ENCODE peak calls at places on chromosomes 4 and X, in four cellular contexts. One of them, this sample, is unnamed.

GRCh38 chrX:69093960-69094935 is 71.0 kb downstream of the PJA1 start:
- DNase-seq in HepG2: peak; percentile 36
- DNase-seq in K562: peak; percentile 61
- DNase-seq in GM12878: no peak
- DNase-seq in this sample: peak; percentile 55

GRCh38 chr4:7423801-7424552 is 10.8 kb downstream of the PSAPL1 start:
- DNase-seq in HepG2: no peak
- DNase-seq in K562: no peak
- DNase-seq in GM12878: no peak
- DNase-seq in this sample: no peak

GRCh38 chr4:74109116-74109791 is 10.3 kb upstream of the CXCL2 start:
- DNase-seq in HepG2: no peak
- DNase-seq in K562: no peak
- DNase-seq in GM12878: no peak
- DNase-seq in this sample: peak; percentile 35

GRCh38 chrX:24200133-24200532 is 50.6 kb downstream of the ZFX start:
- DNase-seq in HepG2: no peak
- DNase-seq in K562: no peak
- DNase-seq in GM12878: no peak
- DNase-seq in this sample: no peak

GRCh38 chr4:86319390-86319789 is 40.5 kb downstream of the MAPK10 start:
- DNase-seq in HepG2: no peak
- DNase-seq in K562: no peak
- DNase-seq in GM12878: no peak
- DNase-seq in this sample: no peak

GRCh38 chrX:40908857-40909475 is 173.6 kb upstream of the MED14 start:
- DNase-seq in HepG2: no peak
- DNase-seq in K562: no peak
- DNase-seq in GM12878: no peak
- DNase-seq in this sample: no peak

GRCh38 chr4:54225671-54226398 is 3.3 kb upstream of the PDGFRA start:
- DNase-seq in HepG2: no peak
- DNase-seq in K562: no peak
- DNase-seq in GM12878: no peak
- DNase-seq in this sample: peak; percentile 17

GRCh38 chr4:121633642-121634041 is 63.1 kb downstream of the ANXA5 start:
- DNase-seq in HepG2: no peak
- DNase-seq in K562: no peak
- DNase-seq in GM12878: no peak
- DNase-seq in this sample: no peak

GRCh38 chr4:88215351-88215750 is 56.9 kb upstream of the ABCG2 start:
- DNase-seq in HepG2: no peak
- DNase-seq in K562: no peak
- DNase-seq in GM12878: no peak
- DNase-seq in this sample: no peak

GRCh38 chr4:143337600-143338287 is 1.1 kb downstream of the GAB1 start:
- DNase-seq in HepG2: peak; percentile 70
- DNase-seq in K562: no peak
- DNase-seq in GM12878: no peak
- DNase-seq in this sample: peak; percentile 37

GRCh38 chr4:144734522-144734921 is 88.6 kb downstream of the HHIP start:
- DNase-seq in HepG2: no peak
- DNase-seq in K562: no peak
- DNase-seq in GM12878: no peak
- DNase-seq in this sample: peak; percentile 23
- TF ChIP-seq CREM in HepG2: no peak
- TF ChIP-seq CREM in K562: no peak
- TF ChIP-seq CREM in GM12878: no peak
- TF ChIP-seq CREM in this sample: no peak

DNA sequence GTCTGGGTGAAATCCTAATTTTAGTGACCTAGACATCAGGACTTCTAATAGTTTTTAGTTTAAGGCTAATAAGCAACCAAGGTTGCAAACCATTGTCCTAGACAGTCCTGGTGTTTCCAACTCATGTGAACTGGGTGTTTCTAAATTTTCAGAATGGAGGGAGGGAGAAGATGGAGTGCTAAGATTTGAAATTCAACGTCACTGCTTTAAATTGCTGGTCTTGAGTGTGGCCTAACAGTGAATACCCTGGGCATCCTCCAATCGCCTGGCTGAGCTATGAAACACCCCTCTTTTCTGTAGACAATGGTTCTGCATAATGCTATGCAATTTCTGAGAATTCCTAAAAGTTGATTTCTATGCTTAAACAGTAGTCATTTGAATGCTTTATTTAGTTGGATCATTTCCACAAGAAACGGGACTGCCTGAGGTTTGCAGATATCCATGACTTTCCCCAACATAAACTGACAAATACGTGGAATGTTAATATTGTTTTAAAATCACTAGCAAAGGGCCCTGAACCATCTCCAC is 1.2 kb downstream of the FBXL5 start:
- DNase-seq in HepG2: peak; percentile 31
- DNase-seq in K562: peak; percentile 23
- DNase-seq in GM12878: no peak
- DNase-seq in this sample: no peak
- TF ChIP-seq CREM in HepG2: no peak
- TF ChIP-seq CREM in K562: peak; percentile 84
- TF ChIP-seq CREM in GM12878: no peak
- TF ChIP-seq CREM in this sample: no peak

DNA sequence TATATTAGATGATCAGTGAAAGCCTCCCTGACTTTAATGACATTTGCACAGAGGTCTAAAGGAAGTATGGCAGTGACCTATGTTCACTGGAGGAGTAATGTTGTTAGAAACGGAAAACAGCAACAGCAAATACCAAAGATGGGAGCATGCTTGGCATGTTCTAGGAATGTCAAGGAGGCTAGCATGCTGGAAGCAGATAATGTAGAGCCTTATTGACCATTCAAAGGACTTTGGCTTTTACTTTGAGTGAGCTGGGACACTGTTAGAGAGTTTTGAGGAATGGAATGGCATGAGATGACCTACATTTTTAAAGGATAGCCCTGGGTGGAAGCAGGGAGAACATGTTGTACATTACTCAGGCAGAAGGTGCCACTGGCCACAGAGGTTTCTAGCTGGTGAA is 6.0 kb downstream of the RPA4 start:
- DNase-seq in HepG2: peak; percentile 0
- DNase-seq in K562: no peak
- DNase-seq in GM12878: no peak
- DNase-seq in this sample: no peak
- TF ChIP-seq CREM in HepG2: no peak
- TF ChIP-seq CREM in K562: no peak
- TF ChIP-seq CREM in GM12878: no peak
- TF ChIP-seq CREM in this sample: no peak

DNA sequence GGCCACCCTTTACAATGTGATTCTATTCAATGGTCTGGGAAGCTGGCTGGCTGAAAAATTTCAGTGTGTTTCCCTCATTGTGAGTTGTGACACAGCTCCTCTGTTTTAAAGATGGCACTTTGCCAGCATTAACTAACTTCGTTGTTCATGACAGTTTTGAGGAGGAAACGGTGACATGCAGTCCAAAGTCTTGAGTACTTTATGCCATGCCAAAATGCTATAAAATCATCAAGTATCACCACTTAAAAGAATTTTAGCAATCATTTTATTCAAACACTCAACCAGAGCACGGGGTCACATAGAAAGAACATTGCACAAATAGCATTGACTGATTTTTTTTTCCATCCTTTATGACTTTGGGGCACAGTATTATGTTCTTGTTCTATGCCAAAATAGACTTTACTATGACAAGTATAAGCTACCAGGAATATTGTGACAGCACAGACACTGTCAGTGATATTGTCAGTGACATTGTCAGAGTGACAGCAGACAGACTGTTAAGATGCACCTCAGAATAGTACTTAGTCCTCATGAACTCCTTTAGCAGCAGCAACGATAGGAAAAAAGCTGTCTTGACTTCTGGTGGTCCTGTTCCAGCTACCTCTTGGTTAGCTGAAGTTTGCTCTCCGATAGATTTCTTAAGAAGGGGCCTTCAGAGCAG is 46.7 kb downstream of the CXCL13 start:
- DNase-seq in HepG2: no peak
- DNase-seq in K562: no peak
- DNase-seq in GM12878: no peak
- DNase-seq in this sample: no peak
- TF ChIP-seq CREM in HepG2: no peak
- TF ChIP-seq CREM in K562: no peak
- TF ChIP-seq CREM in GM12878: no peak
- TF ChIP-seq CREM in this sample: no peak

DNA sequence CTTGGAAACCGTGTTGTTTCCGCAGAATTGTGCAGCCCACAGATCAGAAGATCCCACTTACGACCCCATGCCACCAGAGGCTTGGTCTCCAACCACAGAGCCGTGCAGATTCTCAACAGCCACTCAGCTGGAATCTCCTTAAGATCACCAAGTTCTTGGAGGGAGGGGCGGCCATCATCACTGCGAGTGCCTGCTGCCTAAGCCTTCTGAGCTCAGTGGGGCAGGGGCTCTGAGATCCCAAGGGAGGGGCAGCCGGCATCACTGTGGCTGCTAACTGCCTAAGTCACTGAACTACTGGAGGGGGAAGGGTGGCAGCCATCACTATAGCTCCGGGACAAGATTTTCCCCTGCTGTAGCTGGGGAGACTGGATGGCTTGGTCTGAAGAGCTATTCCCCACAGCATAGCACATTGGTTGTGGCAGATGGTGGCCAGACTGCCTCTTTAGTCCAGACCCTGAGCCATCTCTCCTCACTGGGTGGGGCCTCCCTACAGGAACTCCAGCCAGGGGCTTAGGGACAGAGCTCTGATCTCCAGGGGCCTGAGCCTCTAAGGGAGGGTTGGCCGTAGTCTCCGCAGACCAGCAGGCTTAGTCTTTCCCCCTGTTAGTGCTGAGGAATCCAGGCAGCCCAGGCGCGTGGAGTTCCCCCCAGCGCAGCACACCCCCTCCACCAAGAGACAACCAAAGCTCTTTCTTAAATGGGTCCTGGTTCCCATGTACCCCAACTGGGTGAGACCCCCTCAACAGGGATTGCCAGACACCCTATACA is 1483.9 kb downstream of the ADGRL3 start:
- DNase-seq in HepG2: no peak
- DNase-seq in K562: no peak
- DNase-seq in GM12878: no peak
- DNase-seq in this sample: no peak
- TF ChIP-seq CREM in HepG2: no peak
- TF ChIP-seq CREM in K562: no peak
- TF ChIP-seq CREM in GM12878: no peak
- TF ChIP-seq CREM in this sample: no peak

DNA sequence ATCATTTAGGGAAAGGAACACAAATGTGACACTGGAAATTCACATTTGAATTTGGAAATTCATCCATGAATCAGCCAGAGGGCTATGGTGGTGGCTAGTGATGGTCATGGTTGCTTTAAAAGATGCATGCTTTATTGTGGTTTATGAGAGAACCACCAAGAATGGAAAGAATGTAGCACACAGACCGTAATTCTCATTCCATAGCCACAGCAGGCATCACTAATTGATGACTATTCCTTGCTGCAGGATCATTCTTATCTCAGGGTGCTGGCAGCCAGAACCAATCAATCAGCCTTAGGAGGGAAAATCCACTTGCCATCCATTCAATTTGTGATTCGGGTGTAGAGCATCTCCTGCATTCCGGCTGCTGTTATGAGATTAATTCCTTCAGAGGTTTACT is 115.6 kb downstream of the DHRSX start:
- DNase-seq in HepG2: no peak
- DNase-seq in K562: no peak
- DNase-seq in GM12878: no peak
- DNase-seq in this sample: no peak
- TF ChIP-seq CREM in HepG2: no peak
- TF ChIP-seq CREM in K562: no peak
- TF ChIP-seq CREM in GM12878: no peak
- TF ChIP-seq CREM in this sample: no peak

This sample was measured in WTC11.